ENCODE peak calls at places on chromosomes 1 and 21, in seven cellular contexts. U is cardiac muscle cell, N is skeletal muscle cell, H is spleen, L is fibroblast of mammary gland, Y is stomach, X is foreskin fibroblast. P is an unnamed sample.

GRCh38 chr1:205693421-205693991 is 13.2 kb upstream of the SLC45A3 start:
- DNase-seq in N (no peak), X (no peak), U (no peak), L (no peak), Y (no peak), H (peak; percentile 68), P (no peak)

GRCh38 chr1:47996406-47997226 is 569 bp downstream of the TRABD2B start:
- DNase-seq in X (no peak), H (no peak), Y (no peak), L (no peak), U (peak; percentile 30), N (no peak), P (peak; percentile 68)

GRCh38 chr1:108199231-108199657 is 899 bp downstream of the SLC25A24 start:
- DNase-seq in N (no peak), H (no peak), Y (no peak), U (peak; percentile 49), L (peak; percentile 31), X (peak; percentile 51), P (peak; percentile 35)

GRCh38 chr1:27116697-27117096 is 38.2 kb downstream of the SLC9A1 start:
- DNase-seq in U (peak; percentile 59), X (peak; percentile 62), N (no peak), L (peak; percentile 35), Y (no peak), H (no peak), P (no peak)

GRCh38 chr1:112675728-112676381 is 1.4 kb downstream of the MOV10 start:
- DNase-seq in H (no peak), L (no peak), Y (no peak), X (no peak), U (no peak), N (no peak), P (no peak)

GRCh38 chr1:182433580-182433979 is 16.4 kb upstream of the RGSL1 start:
- DNase-seq in Y (no peak), H (no peak), L (no peak), U (no peak), X (no peak), N (no peak), P (no peak)

GRCh38 chr1:86860424-86860823 is 53.5 kb downstream of the SELENOF start:
- DNase-seq in N (no peak), Y (no peak), U (no peak), L (no peak), H (no peak), X (no peak), P (no peak)

GRCh38 chr1:36503159-36503558 is 20.4 kb upstream of the CSF3R start:
- DNase-seq in X (no peak), U (no peak), H (no peak), L (no peak), N (no peak), Y (no peak), P (no peak)

GRCh38 chr1:81703736-81704463 is 96.8 kb upstream of the ADGRL2 start:
- DNase-seq in X (peak; percentile 73), H (no peak), U (peak; percentile 46), N (peak; percentile 60), Y (no peak), L (peak; percentile 77), P (no peak)

GRCh38 chr1:54979327-54979891 is 1.0 kb upstream of the TMEM61 start:
- DNase-seq in U (no peak), H (no peak), Y (no peak), N (no peak), X (no peak), L (no peak), P (no peak)

GRCh38 chr1:108646661-108647269 is 14.1 kb downstream of the HENMT1 start:
- DNase-seq in H (peak; percentile 96), L (peak; percentile 84), X (peak; percentile 82), U (peak; percentile 95), N (peak; percentile 83), Y (peak; percentile 60), P (peak; percentile 76)

GRCh38 chr1:198024782-198025181 is 107.6 kb downstream of the LHX9 start:
- DNase-seq in L (peak; percentile 33), N (peak; percentile 19), H (no peak), U (no peak), X (no peak), Y (no peak), P (peak; percentile 16)

GRCh38 chr1:39266269-39266668 is 61.8 kb downstream of the MACF1 start:
- DNase-seq in X (no peak), H (no peak), N (no peak), U (peak; percentile 32), Y (no peak), L (peak; percentile 30), P (peak; percentile 15)

GRCh38 chr21:44845418-44846200 is 27.7 kb upstream of the SUMO3 start:
- DNase-seq in L (peak; percentile 49), X (peak; percentile 33), Y (peak; percentile 65), N (no peak), U (peak; percentile 85), H (peak; percentile 89), P (peak; percentile 81)

GRCh38 chr1:170075186-170075585 is 691 bp upstream of the KIFAP3 start:
- DNase-seq in L (no peak), H (no peak), X (no peak), Y (no peak), N (no peak), U (no peak), P (no peak)

GRCh38 chr1:78619803-78620579 is at the start of gene IFI44L:
- DNase-seq in H (peak; percentile 32), U (peak; percentile 78), X (peak; percentile 69), Y (peak; percentile 35), N (peak; percentile 63), L (peak; percentile 88), P (no peak)

GRCh38 chr1:32892368-32893197 is 6.3 kb downstream of the HPCA start:
- DNase-seq in X (no peak), N (no peak), Y (no peak), H (peak; percentile 77), U (peak; percentile 44), L (peak; percentile 25), P (peak; percentile 59)

GRCh38 chr1:94304553-94304952 is 67.2 kb upstream of the ARHGAP29 start:
- DNase-seq in N (no peak), Y (no peak), X (no peak), H (no peak), U (no peak), L (peak; percentile 59), P (no peak)

GRCh38 chr1:42334240-42335049 is 590 bp downstream of the FOXJ3 start:
- DNase-seq in H (no peak), Y (peak; percentile 32), N (no peak), L (peak; percentile 69), U (peak; percentile 61), X (peak; percentile 56), P (peak; percentile 57)

GRCh38 chr1:8343464-8344001 is 25.6 kb downstream of the SLC45A1 start:
- DNase-seq in Y (peak; percentile 76), H (peak; percentile 74), X (peak; percentile 96), N (peak; percentile 84), U (peak; percentile 96), L (peak; percentile 97), P (peak; percentile 44)

GRCh38 chr1:35725591-35725990 is 6.9 kb upstream of the C1orf216 start:
- DNase-seq in N (no peak), H (no peak), X (no peak), L (peak; percentile 32), U (peak; percentile 33), Y (no peak), P (peak; percentile 12)

GRCh38 chr1:150567341-150567716 is 12.1 kb downstream of the MCL1 start:
- DNase-seq in U (peak; percentile 64), L (peak; percentile 55), Y (no peak), H (peak; percentile 86), X (no peak), N (no peak), P (peak; percentile 15)

GRCh38 chr1:150568567-150568966 is 10.8 kb downstream of the MCL1 start:
- DNase-seq in N (no peak), X (no peak), Y (no peak), U (no peak), H (no peak), L (no peak), P (no peak)

GRCh38 chr1:150567717-150568561 is 11.5 kb downstream of the MCL1 start:
- DNase-seq in X (peak; percentile 94), H (peak; percentile 88), L (peak; percentile 98), N (peak; percentile 97), Y (peak; percentile 93), U (peak; percentile 98), P (peak; percentile 94)

GRCh38 chr1:150564051-150564991 is 15.1 kb downstream of the MCL1 start:
- DNase-seq in H (peak; percentile 72), N (no peak), U (peak; percentile 53), Y (no peak), X (no peak), L (peak; percentile 80), P (peak; percentile 26)

GRCh38 chr1:150566589-150567340 is 12.6 kb downstream of the MCL1 start:
- DNase-seq in Y (no peak), U (no peak), H (peak; percentile 42), X (no peak), N (no peak), L (no peak), P (no peak)
- H3K4me3 ChIP-seq in Y (no peak overlapping the region), U (no peak overlapping the region), H (peak overlapping the region; percentile 37), X (no peak overlapping the region), N (peak overlapping the region; percentile 36), L (no peak overlapping the region), P (no peak overlapping the region)

GRCh38 chr1:237183963-237184540 is 142.1 kb downstream of the RYR2 start:
- DNase-seq in X (no peak), H (no peak), N (no peak), L (no peak), U (no peak), Y (no peak), P (no peak)

GRCh38 chr1:237179511-237179910 is 137.5 kb downstream of the RYR2 start:
- DNase-seq in N (no peak), Y (no peak), X (no peak), H (no peak), U (no peak), L (no peak), P (no peak)

GRCh38 chr1:237186733-237187132 is 144.7 kb downstream of the RYR2 start:
- DNase-seq in U (no peak), L (no peak), X (no peak), H (no peak), Y (no peak), N (no peak), P (no peak)

DNA sequence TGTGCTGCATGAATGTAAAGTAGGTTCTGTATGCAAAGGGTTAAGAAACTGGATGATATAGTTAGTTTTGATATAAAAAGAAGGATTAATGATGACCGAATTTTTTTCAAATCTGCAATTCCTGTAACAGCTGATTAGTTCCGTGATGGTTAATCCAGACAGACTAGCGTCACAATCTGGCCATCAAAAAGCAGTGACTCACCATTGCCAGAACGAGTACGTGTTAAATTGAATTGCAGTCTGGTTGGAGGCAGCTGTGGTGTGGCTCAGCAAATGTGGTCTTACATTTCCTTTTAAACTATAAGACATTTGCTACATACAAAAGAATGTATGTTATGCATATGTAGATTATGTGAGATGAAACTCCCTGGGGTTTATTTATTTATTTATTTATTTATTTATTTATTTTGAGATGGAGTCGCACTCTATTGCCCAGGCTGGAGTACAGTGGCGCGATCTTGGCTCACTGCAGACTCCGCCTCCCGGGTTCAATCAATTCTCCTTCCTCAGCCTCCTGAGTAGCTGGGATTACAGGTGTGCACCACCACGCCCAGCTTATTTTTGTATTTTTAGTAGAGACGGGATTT is 139.8 kb downstream of the RYR2 start:
- DNase-seq in N (no peak), L (peak; percentile 8), H (no peak), X (no peak), U (peak; percentile 55), Y (no peak), P (no peak)
- H3K4me3 ChIP-seq in N (no peak overlapping the region), L (no peak overlapping the region), H (no peak overlapping the region), X (no peak overlapping the region), U (no peak overlapping the region), Y (no peak overlapping the region), P (no peak overlapping the region)

GRCh38 chr1:18649713-18650370 is 19.2 kb downstream of the PAX7 start:
- DNase-seq in L (peak; percentile 3), X (no peak), U (peak; percentile 54), N (no peak), H (no peak), Y (no peak), P (no peak)
- H3K4me3 ChIP-seq in L (no peak overlapping the region), X (no peak overlapping the region), U (no peak overlapping the region), N (no peak overlapping the region), H (no peak overlapping the region), Y (no peak overlapping the region), P (no peak overlapping the region)

GRCh38 chr1:156490401-156491032 is 10.1 kb downstream of the MEF2D start:
- DNase-seq in U (no peak), L (peak; percentile 52), N (no peak), H (no peak), Y (no peak), X (no peak), P (peak; percentile 45)
- H3K4me3 ChIP-seq in U (peak overlapping the region; percentile 3), L (no peak overlapping the region), N (no peak overlapping the region), H (peak overlapping the region; percentile 4), Y (peak overlapping the region; percentile 11), X (peak overlapping the region; percentile 13), P (no peak overlapping the region)

P was measured in hepatocyte.